ENCODE peak calls at places on chromosomes 1 and 21, in ten cellular contexts. V is cardiac fibroblast, I is body of pancreas, Y is left ventricle myocardium inferior, U is lower leg skin, B is HFFc6, G is stomach, C is suprapubic skin, K is MCF 10A, T is AG10803. D is an unnamed sample.

GRCh38 chr1:164588388-164589341 is 29.7 kb downstream of the PBX1 start:
- DNase-seq in V (peak), I (peak), Y (peak), U (peak), B (no peak), G (no peak), C (no peak), K (no peak), T (peak), D (peak)

GRCh38 chr21:15023782-15024181 is 41.0 kb downstream of the NRIP1 start:
- DNase-seq in V (no peak), I (no peak), Y (no peak), U (no peak), B (peak), G (no peak), C (no peak), K (no peak), T (peak), D (no peak)

GRCh38 chr1:145922266-145922665 is 3.7 kb upstream of the PEX11B start:
- DNase-seq in V (peak), I (no peak), Y (no peak), U (no peak), B (no peak), G (no peak), C (no peak), K (no peak), T (peak), D (no peak)

GRCh38 chr1:32761253-32761877 is 55.8 kb downstream of the YARS1 start:
- DNase-seq in V (peak), I (peak), Y (no peak), U (peak), B (peak), G (peak), C (peak), K (peak), T (peak), D (peak)

GRCh38 chr1:225610539-225610938 is 42.4 kb downstream of the ENAH start:
- DNase-seq in V (no peak), I (no peak), Y (no peak), U (no peak), B (no peak), G (no peak), C (no peak), K (no peak), T (no peak), D (no peak)

GRCh38 chr1:22204989-22205913 is 62.4 kb upstream of the WNT4 start:
- DNase-seq in V (peak), I (peak), Y (no peak), U (no peak), B (no peak), G (peak), C (peak), K (peak), T (peak), D (no peak)

GRCh38 chr1:13826591-13826990 is 126.6 kb downstream of the PRDM2 start:
- DNase-seq in V (no peak), I (no peak), Y (no peak), U (no peak), B (no peak), G (no peak), C (no peak), K (no peak), T (no peak), D (no peak)

GRCh38 chr1:33383974-33384767 is 46.7 kb downstream of the PHC2 start:
- DNase-seq in V (peak), I (no peak), Y (no peak), U (no peak), B (peak), G (no peak), C (no peak), K (peak), T (peak), D (no peak)

GRCh38 chr1:185058886-185059285 is 13.5 kb downstream of the RNF2 start:
- DNase-seq in V (peak), I (no peak), Y (no peak), U (no peak), B (no peak), G (no peak), C (no peak), K (no peak), T (no peak), D (no peak)

GRCh38 chr1:45806129-45806528 is 2.7 kb downstream of the MAST2 start:
- DNase-seq in V (no peak), I (no peak), Y (no peak), U (no peak), B (no peak), G (no peak), C (no peak), K (no peak), T (no peak), D (no peak)

GRCh38 chr1:54980528-54981241 is at the start of gene TMEM61:
- DNase-seq in V (no peak), I (peak), Y (no peak), U (peak), B (no peak), G (peak), C (no peak), K (peak), T (no peak), D (peak)

GRCh38 chr1:95408506-95409136 is 174.6 kb downstream of the RWDD3 start:
- DNase-seq in V (no peak), I (no peak), Y (no peak), U (no peak), B (no peak), G (no peak), C (no peak), K (no peak), T (no peak), D (peak)

GRCh38 chr1:7962011-7962335 is 462 bp downstream of the PARK7 start:
- DNase-seq in V (no peak), I (no peak), Y (no peak), U (no peak), B (no peak), G (no peak), C (no peak), K (no peak), T (no peak), D (no peak)

GRCh38 chr1:53592521-53592982 is 133.4 kb downstream of the DMRTB1 start:
- DNase-seq in V (peak), I (peak), Y (no peak), U (no peak), B (peak), G (peak), C (peak), K (peak), T (peak), D (peak)

GRCh38 chr21:37220433-37220980 is 46.6 kb downstream of the VPS26C start:
- DNase-seq in V (peak), I (peak), Y (no peak), U (peak), B (peak), G (no peak), C (no peak), K (no peak), T (peak), D (peak)

GRCh38 chr21:37195078-37195477 is 72.1 kb downstream of the VPS26C start:
- DNase-seq in V (no peak), I (no peak), Y (no peak), U (no peak), B (no peak), G (no peak), C (no peak), K (no peak), T (no peak), D (no peak)

GRCh38 chr21:29187939-29188338 is 57.5 kb downstream of the MAP3K7CL start:
- DNase-seq in V (peak), I (peak), Y (no peak), U (no peak), B (peak), G (no peak), C (no peak), K (peak), T (peak), D (no peak)

GRCh38 chr1:231395996-231396385 is 26.1 kb downstream of the EGLN1 start:
- DNase-seq in V (no peak), I (no peak), Y (no peak), U (no peak), B (no peak), G (no peak), C (no peak), K (no peak), T (no peak), D (no peak)

GRCh38 chr1:10897321-10897980 is 101.0 kb upstream of the CASZ1 start:
- DNase-seq in V (no peak), I (no peak), Y (no peak), U (no peak), B (no peak), G (no peak), C (no peak), K (peak), T (no peak), D (no peak)

GRCh38 chr1:202516434-202516877 is 168.0 kb downstream of the PPP1R12B start:
- DNase-seq in V (peak), I (no peak), Y (no peak), U (no peak), B (peak), G (no peak), C (no peak), K (no peak), T (no peak), D (no peak)

GRCh38 chr1:178869114-178869697 is 1.7 kb downstream of the ANGPTL1 start:
- DNase-seq in V (peak), I (no peak), Y (no peak), U (no peak), B (peak), G (no peak), C (no peak), K (peak), T (peak), D (peak)

GRCh38 chr1:55466921-55467320 is 251.8 kb upstream of the USP24 start:
- DNase-seq in V (no peak), I (no peak), Y (no peak), U (no peak), B (no peak), G (no peak), C (no peak), K (no peak), T (peak), D (no peak)

GRCh38 chr1:228646717-228647522 is 88.4 kb upstream of the RHOU start:
- DNase-seq in V (peak), I (no peak), Y (no peak), U (peak), B (peak), G (peak), C (no peak), K (peak), T (peak), D (peak)

GRCh38 chr1:156104065-156104810 is 10.3 kb upstream of the LMNA start:
- DNase-seq in V (peak), I (peak), Y (peak), U (peak), B (peak), G (peak), C (peak), K (peak), T (peak), D (peak)

GRCh38 chr1:199352351-199352750 is 675.2 kb upstream of the NR5A2 start:
- DNase-seq in V (no peak), I (no peak), Y (no peak), U (no peak), B (no peak), G (no peak), C (no peak), K (no peak), T (no peak), D (peak)

GRCh38 chr1:216883518-216883917 is 160.3 kb upstream of the ESRRG start:
- DNase-seq in V (no peak), I (no peak), Y (no peak), U (no peak), B (no peak), G (no peak), C (no peak), K (no peak), T (no peak), D (peak)

GRCh38 chr1:54284781-54285563 is 85.0 kb downstream of the MRPL37 start:
- DNase-seq in V (no peak), I (no peak), Y (no peak), U (no peak), B (no peak), G (no peak), C (no peak), K (no peak), T (no peak), D (no peak)

GRCh38 chr21:39373634-39374033 is 24.7 kb upstream of the HMGN1 start:
- DNase-seq in V (peak), I (no peak), Y (no peak), U (no peak), B (peak), G (no peak), C (no peak), K (peak), T (peak), D (peak)

GRCh38 chr1:44594871-44595735 is 79.2 kb downstream of the TMEM53 start:
- DNase-seq in V (peak), I (peak), Y (peak), U (peak), B (no peak), G (peak), C (peak), K (peak), T (peak), D (peak)

GRCh38 chr1:211829343-211830054 is 1.1 kb downstream of the LPGAT1 start:
- DNase-seq in V (peak), I (peak), Y (peak), U (peak), B (no peak), G (no peak), C (no peak), K (peak), T (peak), D (peak)

GRCh38 chr1:120133228-120133927 is 42.9 kb downstream of the SEC22B start:
- DNase-seq in V (no peak), I (no peak), Y (no peak), U (no peak), B (no peak), G (no peak), C (no peak), K (no peak), T (no peak), D (no peak)

GRCh38 chr1:6343506-6344405 is 49.8 kb downstream of the ACOT7 start:
- DNase-seq in V (peak), I (peak), Y (peak), U (peak), B (peak), G (peak), C (no peak), K (peak), T (peak), D (peak)

GRCh38 chr1:247487057-247487456 is 29.2 kb upstream of the OR2B11 start:
- DNase-seq in V (peak), I (no peak), Y (no peak), U (no peak), B (peak), G (no peak), C (no peak), K (peak), T (peak), D (peak)

GRCh38 chr1:156407344-156407743 is 38.3 kb downstream of the RHBG start:
- DNase-seq in V (no peak), I (no peak), Y (no peak), U (no peak), B (no peak), G (no peak), C (no peak), K (no peak), T (no peak), D (peak)

GRCh38 chr1:92973203-92973907 is 12.1 kb upstream of the DIPK1A start:
- DNase-seq in V (no peak), I (no peak), Y (no peak), U (no peak), B (no peak), G (no peak), C (no peak), K (no peak), T (no peak), D (no peak)

GRCh38 chr1:16612332-16613172 is 812 bp downstream of the NBPF1 start:
- DNase-seq in V (peak), I (peak), Y (peak), U (peak), B (peak), G (peak), C (peak), K (peak), T (peak), D (peak)

GRCh38 chr1:18972531-18972930 is 16.1 kb upstream of the IFFO2 start:
- DNase-seq in V (peak), I (no peak), Y (no peak), U (peak), B (peak), G (no peak), C (peak), K (peak), T (peak), D (no peak)
- TF ChIP-seq CTCF in V (peak), I (peak), Y (peak), U (no peak), B (peak), G (peak), C (no peak), K (peak), T (peak), D (peak)

DNA sequence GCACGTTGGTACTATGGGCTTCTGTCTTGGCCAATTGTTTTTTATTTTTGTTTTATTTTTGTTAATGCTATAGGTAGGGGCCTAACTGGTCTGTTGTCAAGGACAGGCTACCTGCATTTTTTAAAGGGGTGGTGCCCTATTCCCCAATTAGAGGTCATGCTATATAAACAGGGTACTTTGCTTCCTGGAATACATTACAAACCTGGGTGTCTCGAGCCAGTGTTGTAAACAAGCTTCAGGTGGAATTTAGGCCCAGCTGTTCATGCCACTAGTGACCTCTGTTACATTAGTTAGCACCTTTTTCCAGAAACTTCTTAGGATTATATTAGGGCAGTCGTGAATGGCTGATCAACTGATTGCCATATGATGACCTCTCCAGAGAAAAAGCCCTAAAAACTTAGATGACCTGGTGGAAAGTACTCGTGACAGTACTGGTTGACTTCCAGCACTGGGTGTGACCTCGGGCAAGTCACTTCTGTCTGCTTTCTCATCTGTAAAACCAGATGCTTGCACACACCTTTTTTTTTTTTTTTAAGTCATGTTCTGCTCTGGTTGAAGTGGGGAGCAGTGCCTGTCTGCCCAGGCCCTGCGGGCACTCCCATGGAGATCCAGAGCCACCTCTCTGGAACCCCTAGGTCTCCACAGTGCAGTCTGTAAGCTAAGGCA is 46.5 kb downstream of the ELK4 start:
- DNase-seq in V (no peak), I (no peak), Y (no peak), U (no peak), B (no peak), G (no peak), C (peak), K (no peak), T (no peak), D (no peak)
- TF ChIP-seq CTCF in V (no peak), I (no peak), Y (no peak), U (no peak), B (no peak), G (no peak), C (no peak), K (no peak), T (no peak), D (no peak)

GRCh38 chr1:91529856-91530255 is 29.2 kb downstream of the CDC7 start:
- DNase-seq in V (peak), I (no peak), Y (no peak), U (peak), B (peak), G (no peak), C (no peak), K (peak), T (peak), D (no peak)
- TF ChIP-seq CTCF in V (peak), I (no peak), Y (peak), U (no peak), B (peak), G (no peak), C (no peak), K (peak), T (peak), D (peak)

DNA sequence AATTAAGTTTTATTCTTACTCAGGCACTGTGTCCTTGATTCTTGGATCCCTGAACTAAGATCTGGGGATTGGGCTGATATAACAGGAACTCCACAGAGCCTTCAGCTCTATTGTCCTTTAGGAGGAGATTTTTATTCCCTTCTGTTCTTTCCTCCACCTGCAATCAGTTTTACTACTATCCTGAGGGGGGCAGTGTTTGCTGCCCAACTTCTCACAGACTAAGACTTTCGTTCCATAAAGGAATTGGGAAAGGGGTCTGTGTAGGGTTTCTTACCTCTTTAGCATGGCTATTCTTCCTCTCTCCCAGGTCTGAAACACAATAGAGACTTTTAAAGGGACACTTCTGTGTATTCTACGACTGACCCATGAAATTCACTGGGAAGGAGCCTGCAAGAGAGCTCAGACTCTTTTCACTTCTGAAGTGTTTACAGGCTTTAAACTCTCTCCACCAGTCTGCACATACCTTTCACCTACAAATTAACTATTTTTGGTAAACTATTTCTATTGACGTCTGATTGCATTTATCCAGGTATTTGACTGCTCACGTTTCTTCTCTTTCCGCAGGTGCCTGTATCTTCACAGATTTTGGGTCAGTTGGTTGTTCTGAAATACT is 103.3 kb upstream of the DEPDC1 start:
- DNase-seq in V (peak), I (peak), Y (no peak), U (no peak), B (no peak), G (no peak), C (no peak), K (peak), T (peak), D (peak)
- TF ChIP-seq CTCF in V (peak), I (peak), Y (peak), U (no peak), B (peak), G (peak), C (peak), K (peak), T (peak), D (peak)

GRCh38 chr1:28893403-28894102 is 20.8 kb upstream of the EPB41 start:
- DNase-seq in V (peak), I (no peak), Y (no peak), U (no peak), B (peak), G (no peak), C (no peak), K (peak), T (peak), D (peak)
- TF ChIP-seq CTCF in V (peak), I (no peak), Y (no peak), U (no peak), B (peak), G (no peak), C (no peak), K (peak), T (peak), D (peak)

DNA sequence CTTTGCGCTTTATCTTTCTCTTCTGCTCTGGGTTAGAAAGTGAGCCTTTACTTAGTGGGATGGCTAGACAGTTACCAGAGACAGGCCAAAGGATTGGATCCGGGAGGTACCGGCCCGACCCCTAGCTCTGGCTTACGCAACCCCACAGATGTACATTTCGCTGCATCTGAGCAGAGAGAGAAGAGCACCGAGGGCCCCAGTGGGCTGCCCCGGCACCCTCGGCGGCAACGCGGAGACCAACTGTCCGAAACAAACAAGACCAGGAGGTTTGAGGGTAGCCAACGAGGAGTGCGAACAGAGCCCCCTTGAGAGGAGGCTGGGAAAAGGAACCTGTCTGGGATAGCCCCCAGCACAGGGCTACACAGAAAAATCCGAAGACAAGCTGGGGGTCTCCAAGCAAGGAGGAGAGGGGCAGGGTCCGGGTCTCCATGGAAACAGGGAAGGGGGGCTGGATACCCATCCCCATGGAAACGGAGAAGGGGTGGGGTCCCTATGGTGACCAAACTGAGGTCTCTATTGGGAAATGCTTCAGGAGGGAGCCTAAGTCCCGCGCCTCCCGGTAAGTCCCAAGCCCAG is 373 bp downstream of the MTF1 start:
- DNase-seq in V (peak), I (peak), Y (no peak), U (no peak), B (no peak), G (no peak), C (no peak), K (no peak), T (peak), D (no peak)
- TF ChIP-seq CTCF in V (no peak), I (no peak), Y (no peak), U (no peak), B (no peak), G (no peak), C (no peak), K (no peak), T (no peak), D (no peak)

GRCh38 chr1:198072177-198072576 is 84.6 kb upstream of the NEK7 start:
- DNase-seq in V (peak), I (no peak), Y (no peak), U (no peak), B (peak), G (no peak), C (no peak), K (peak), T (peak), D (peak)
- TF ChIP-seq CTCF in V (peak), I (no peak), Y (peak), U (no peak), B (peak), G (no peak), C (no peak), K (no peak), T (peak), D (peak)